ENCODE peak calls at places on chromosomes 4 and X, in four cellular contexts. One of them, this sample, is unnamed.

GRCh38 chrX:81708506-81708905 is 506.6 kb downstream of the SH3BGRL start:
- DNase-seq in fibroblast of pulmonary artery: no peak
- DNase-seq in sigmoid colon: no peak
- DNase-seq in astrocyte of the spinal cord: no peak
- DNase-seq in this sample: no peak

GRCh38 chr4:128854433-128854832 is 44.9 kb downstream of the JADE1 start:
- DNase-seq in sigmoid colon: no peak
- DNase-seq in astrocyte of the spinal cord: peak; percentile 53
- DNase-seq in fibroblast of pulmonary artery: peak; percentile 36
- DNase-seq in this sample: peak; percentile 62

GRCh38 chrX:39941332-39941920 is 156.3 kb downstream of the BCOR start:
- DNase-seq in sigmoid colon: no peak
- DNase-seq in astrocyte of the spinal cord: peak; percentile 38
- DNase-seq in fibroblast of pulmonary artery: no peak
- DNase-seq in this sample: no peak

GRCh38 chr4:87093443-87094123 is 126.8 kb downstream of the KLHL8 start:
- DNase-seq in astrocyte of the spinal cord: peak; percentile 61
- DNase-seq in fibroblast of pulmonary artery: peak; percentile 67
- DNase-seq in sigmoid colon: no peak
- DNase-seq in this sample: peak; percentile 58

GRCh38 chr4:27414867-27415266 is 554.2 kb downstream of the STIM2 start:
- DNase-seq in astrocyte of the spinal cord: no peak
- DNase-seq in sigmoid colon: no peak
- DNase-seq in fibroblast of pulmonary artery: no peak
- DNase-seq in this sample: peak; percentile 23

GRCh38 chr4:101156619-101157310 is 190.6 kb downstream of the PPP3CA start:
- DNase-seq in fibroblast of pulmonary artery: no peak
- DNase-seq in astrocyte of the spinal cord: no peak
- DNase-seq in sigmoid colon: no peak
- DNase-seq in this sample: no peak

GRCh38 chrX:47776301-47776700 is 60.4 kb upstream of the ZNF81 start:
- DNase-seq in fibroblast of pulmonary artery: no peak
- DNase-seq in astrocyte of the spinal cord: no peak
- DNase-seq in sigmoid colon: no peak
- DNase-seq in this sample: no peak

GRCh38 chrX:144379156-144379555 is 495.3 kb downstream of the UBE2NL start:
- DNase-seq in sigmoid colon: no peak
- DNase-seq in fibroblast of pulmonary artery: no peak
- DNase-seq in astrocyte of the spinal cord: no peak
- DNase-seq in this sample: no peak

GRCh38 chrX:16914058-16914457 is 32.4 kb upstream of the REPS2 start:
- DNase-seq in sigmoid colon: no peak
- DNase-seq in fibroblast of pulmonary artery: no peak
- DNase-seq in astrocyte of the spinal cord: no peak
- DNase-seq in this sample: no peak

GRCh38 chr4:123651536-123652175 is 255.1 kb downstream of the SPRY1 start:
- DNase-seq in astrocyte of the spinal cord: no peak
- DNase-seq in fibroblast of pulmonary artery: no peak
- DNase-seq in sigmoid colon: no peak
- DNase-seq in this sample: peak; percentile 17

GRCh38 chr4:130632731-130633604 is 1537.0 kb downstream of the C4orf33 start:
- DNase-seq in fibroblast of pulmonary artery: no peak
- DNase-seq in astrocyte of the spinal cord: peak; percentile 92
- DNase-seq in sigmoid colon: no peak
- DNase-seq in this sample: no peak

GRCh38 chr4:169225058-169225751 is 45.6 kb downstream of the SH3RF1 start:
- DNase-seq in astrocyte of the spinal cord: peak; percentile 93
- DNase-seq in sigmoid colon: no peak
- DNase-seq in fibroblast of pulmonary artery: peak; percentile 97
- DNase-seq in this sample: peak; percentile 99

GRCh38 chr4:47207555-47207954 is 176.2 kb downstream of the GABRB1 start:
- DNase-seq in sigmoid colon: no peak
- DNase-seq in astrocyte of the spinal cord: no peak
- DNase-seq in fibroblast of pulmonary artery: no peak
- DNase-seq in this sample: no peak

GRCh38 chr4:142373610-142374009 is 472.5 kb downstream of the INPP4B start:
- DNase-seq in fibroblast of pulmonary artery: no peak
- DNase-seq in sigmoid colon: no peak
- DNase-seq in astrocyte of the spinal cord: peak; percentile 67
- DNase-seq in this sample: peak; percentile 51

GRCh38 chr4:81426770-81427604 is 44.7 kb downstream of the RASGEF1B start:
- DNase-seq in astrocyte of the spinal cord: no peak
- DNase-seq in fibroblast of pulmonary artery: no peak
- DNase-seq in sigmoid colon: no peak
- DNase-seq in this sample: no peak

GRCh38 chr4:84573335-84573734 is 9.6 kb upstream of the CDS1 start:
- DNase-seq in fibroblast of pulmonary artery: no peak
- DNase-seq in astrocyte of the spinal cord: no peak
- DNase-seq in sigmoid colon: no peak
- DNase-seq in this sample: no peak

GRCh38 chr4:74618659-74619058 is 173.7 kb downstream of the AREG start:
- DNase-seq in fibroblast of pulmonary artery: peak; percentile 77
- DNase-seq in sigmoid colon: no peak
- DNase-seq in astrocyte of the spinal cord: peak; percentile 51
- DNase-seq in this sample: no peak

GRCh38 chrX:136147320-136147901 is at the start of gene FHL1:
- DNase-seq in fibroblast of pulmonary artery: peak; percentile 21
- DNase-seq in sigmoid colon: peak; percentile 90
- DNase-seq in astrocyte of the spinal cord: no peak
- DNase-seq in this sample: no peak

GRCh38 chr4:5957091-5957490 is 61.1 kb downstream of the C4orf50 start:
- DNase-seq in fibroblast of pulmonary artery: no peak
- DNase-seq in sigmoid colon: no peak
- DNase-seq in astrocyte of the spinal cord: no peak
- DNase-seq in this sample: no peak

GRCh38 chrX:153333821-153334653 is at the start of gene ZNF275:
- DNase-seq in fibroblast of pulmonary artery: peak; percentile 70
- DNase-seq in sigmoid colon: peak; percentile 88
- DNase-seq in astrocyte of the spinal cord: peak; percentile 68
- DNase-seq in this sample: peak; percentile 78

GRCh38 chr4:76850010-76850441 is 47.9 kb downstream of the SOWAHB start:
- DNase-seq in fibroblast of pulmonary artery: peak; percentile 90
- DNase-seq in sigmoid colon: no peak
- DNase-seq in astrocyte of the spinal cord: peak; percentile 97
- DNase-seq in this sample: peak; percentile 97

DNA sequence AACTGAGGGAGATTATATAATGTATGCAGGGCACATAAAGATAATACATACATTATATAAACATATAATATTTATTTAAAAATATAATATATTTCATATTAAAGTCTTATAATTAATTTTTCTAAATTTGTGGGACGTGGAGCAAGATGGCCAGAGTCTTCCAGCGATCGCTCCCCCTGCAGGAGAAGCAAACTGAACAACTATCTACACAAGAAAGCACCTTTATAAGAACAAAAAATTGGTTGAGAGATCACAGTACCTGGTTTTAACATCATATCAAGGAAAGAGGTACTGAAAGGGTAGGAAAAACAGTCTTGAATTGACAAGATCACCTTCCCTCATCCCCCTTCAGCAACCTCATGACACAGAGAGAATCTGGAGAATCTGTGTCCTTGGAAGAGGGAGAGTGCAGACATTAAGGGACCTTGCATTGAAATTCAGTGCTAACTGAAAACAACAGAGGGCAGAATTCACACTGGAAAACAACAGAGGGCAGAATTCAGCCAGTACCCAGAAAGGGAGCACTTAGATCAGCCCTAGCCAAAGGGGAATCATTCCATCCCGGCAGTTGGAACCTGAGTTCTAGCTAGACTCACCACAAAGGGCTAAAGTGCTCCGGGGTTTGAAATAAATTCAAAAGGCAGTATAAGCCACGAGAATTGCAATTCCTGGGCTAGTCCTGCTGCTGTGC is 262.5 kb upstream of the NDST3 start:
- DNase-seq in astrocyte of the spinal cord: no peak
- DNase-seq in fibroblast of pulmonary artery: no peak
- DNase-seq in sigmoid colon: no peak
- DNase-seq in this sample: no peak
- TF ChIP-seq CTCF in astrocyte of the spinal cord: no peak
- TF ChIP-seq CTCF in fibroblast of pulmonary artery: no peak
- TF ChIP-seq CTCF in sigmoid colon: no peak
- TF ChIP-seq CTCF in this sample: no peak

GRCh38 chr4:153934689-153935017 is 145.8 kb upstream of the SFRP2 start:
- DNase-seq in fibroblast of pulmonary artery: no peak
- DNase-seq in sigmoid colon: no peak
- DNase-seq in astrocyte of the spinal cord: no peak
- DNase-seq in this sample: peak; percentile 36
- H3K4me3 ChIP-seq in fibroblast of pulmonary artery: no peak overlapping the region
- H3K4me3 ChIP-seq in sigmoid colon: no peak overlapping the region
- H3K4me3 ChIP-seq in astrocyte of the spinal cord: no peak overlapping the region
- H3K4me3 ChIP-seq in this sample: no peak overlapping the region

DNA sequence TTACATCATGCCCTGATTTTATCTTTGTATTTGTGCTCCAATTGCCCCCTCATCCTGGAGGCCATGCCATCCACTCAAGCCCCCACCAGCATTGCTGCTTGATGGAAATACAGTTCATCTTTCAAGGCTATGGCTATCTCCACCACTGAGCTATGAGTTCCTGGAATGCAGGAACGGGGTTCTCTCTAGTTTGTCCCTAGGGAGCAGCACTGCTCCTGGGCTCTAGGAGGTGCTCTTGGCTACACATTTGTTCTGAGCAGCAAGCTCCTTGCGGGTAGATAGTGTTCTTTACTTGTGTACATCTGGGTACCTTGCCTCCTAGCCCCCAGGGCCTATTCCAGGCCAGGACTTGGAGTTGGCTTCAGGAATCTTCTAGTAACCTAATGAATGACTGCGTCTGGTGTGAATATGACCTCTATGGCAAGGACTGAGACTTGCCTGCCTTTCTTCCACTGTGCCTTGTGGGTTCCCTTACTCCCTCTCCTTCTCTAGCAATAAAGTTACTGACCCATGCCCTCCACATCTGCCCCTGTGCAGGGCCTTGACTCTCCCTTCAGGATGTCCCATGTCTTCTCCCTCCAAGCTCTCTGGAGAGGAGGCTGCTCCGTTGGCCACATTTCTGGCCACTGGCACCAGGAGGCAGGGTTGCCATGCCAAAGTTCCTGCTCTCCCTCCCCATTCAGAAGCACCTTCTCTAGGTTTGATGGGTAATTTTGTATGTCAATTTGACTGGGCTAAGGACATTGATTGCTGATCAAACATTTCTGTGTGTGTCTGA is 7.6 kb downstream of the CITED1 start:
- DNase-seq in sigmoid colon: no peak
- DNase-seq in fibroblast of pulmonary artery: peak; percentile 42
- DNase-seq in astrocyte of the spinal cord: no peak
- DNase-seq in this sample: peak; percentile 30
- TF ChIP-seq CTCF in sigmoid colon: no peak
- TF ChIP-seq CTCF in fibroblast of pulmonary artery: peak; percentile 30
- TF ChIP-seq CTCF in astrocyte of the spinal cord: peak; percentile 40
- TF ChIP-seq CTCF in this sample: peak; percentile 51

DNA sequence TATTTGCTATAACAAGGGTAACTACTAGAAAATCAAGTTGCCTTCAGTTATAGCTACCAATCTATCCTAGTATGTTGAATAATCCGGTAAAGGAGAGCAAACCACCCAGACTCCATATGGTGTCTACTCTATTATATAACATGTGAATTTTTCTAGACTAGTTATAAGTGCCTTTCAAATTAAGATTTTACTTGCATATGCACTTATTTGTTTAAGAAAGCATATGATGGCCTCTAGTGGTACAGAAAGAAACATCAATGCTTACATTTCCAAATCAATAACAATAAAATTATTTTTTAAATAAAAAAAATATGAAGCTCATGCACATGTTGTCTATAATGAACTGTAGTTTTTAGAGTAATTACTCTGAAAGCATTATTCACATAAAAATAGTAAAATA is 1516.4 kb upstream of the PABPC4L start:
- DNase-seq in astrocyte of the spinal cord: peak; percentile 34
- DNase-seq in sigmoid colon: no peak
- DNase-seq in fibroblast of pulmonary artery: peak; percentile 18
- DNase-seq in this sample: no peak
- H3K4me3 ChIP-seq in astrocyte of the spinal cord: no peak overlapping the region
- H3K4me3 ChIP-seq in sigmoid colon: no peak overlapping the region
- H3K4me3 ChIP-seq in fibroblast of pulmonary artery: no peak overlapping the region
- H3K4me3 ChIP-seq in this sample: no peak overlapping the region

GRCh38 chrX:32281853-32282252 is 929.5 kb downstream of the DMD start:
- DNase-seq in astrocyte of the spinal cord: no peak
- DNase-seq in sigmoid colon: no peak
- DNase-seq in fibroblast of pulmonary artery: no peak
- DNase-seq in this sample: no peak
- TF ChIP-seq CTCF in astrocyte of the spinal cord: no peak
- TF ChIP-seq CTCF in sigmoid colon: no peak
- TF ChIP-seq CTCF in fibroblast of pulmonary artery: no peak
- TF ChIP-seq CTCF in this sample: no peak

GRCh38 chr4:53326535-53326934 is 39.3 kb downstream of the SCFD2 start:
- DNase-seq in sigmoid colon: no peak
- DNase-seq in fibroblast of pulmonary artery: no peak
- DNase-seq in astrocyte of the spinal cord: no peak
- DNase-seq in this sample: no peak

GRCh38 chr4:53322696-53323095 is 43.2 kb downstream of the SCFD2 start:
- DNase-seq in sigmoid colon: no peak
- DNase-seq in astrocyte of the spinal cord: no peak
- DNase-seq in fibroblast of pulmonary artery: no peak
- DNase-seq in this sample: no peak

GRCh38 chr4:53321988-53322289 is 43.9 kb downstream of the SCFD2 start:
- DNase-seq in sigmoid colon: no peak
- DNase-seq in fibroblast of pulmonary artery: no peak
- DNase-seq in astrocyte of the spinal cord: no peak
- DNase-seq in this sample: no peak

DNA sequence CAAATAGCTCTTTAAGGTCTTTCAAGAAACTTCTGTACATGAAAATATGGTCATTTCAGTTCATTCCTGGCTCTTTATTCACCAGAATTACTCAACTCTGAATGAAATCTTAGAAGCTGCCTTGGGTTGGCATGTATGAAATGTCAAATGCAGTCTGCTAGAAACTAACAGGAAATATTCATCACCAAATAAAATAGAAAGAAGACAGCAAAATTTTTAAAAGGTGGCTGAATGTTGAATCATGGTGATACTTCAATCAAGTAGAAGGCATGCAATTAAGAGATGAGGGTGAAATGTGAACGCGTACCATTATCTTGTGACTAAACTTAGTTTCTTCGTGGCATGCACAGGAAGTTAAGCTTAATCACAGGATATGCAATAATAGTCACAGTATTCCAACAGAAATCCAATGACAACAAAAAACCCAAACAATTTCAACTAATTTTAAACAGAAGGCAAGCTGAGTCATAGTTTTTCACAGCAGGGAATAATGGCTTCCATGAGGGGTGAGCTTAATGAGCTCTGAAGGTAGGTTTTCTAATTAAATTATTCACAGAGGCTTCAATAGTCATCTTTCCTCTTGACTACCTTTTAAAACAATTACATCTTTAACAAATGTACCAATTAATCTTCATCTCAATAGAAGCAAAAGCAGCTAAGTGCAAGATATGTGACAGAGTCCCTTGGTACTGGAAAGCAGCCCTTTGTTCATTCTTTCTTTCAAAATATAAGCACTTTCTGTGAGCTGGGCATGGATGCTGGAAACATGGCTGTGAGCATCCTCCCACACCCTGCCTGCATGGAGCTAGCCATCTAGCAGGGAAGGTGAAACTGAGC is 44.5 kb downstream of the SCFD2 start:
- DNase-seq in fibroblast of pulmonary artery: peak; percentile 83
- DNase-seq in sigmoid colon: no peak
- DNase-seq in astrocyte of the spinal cord: peak; percentile 84
- DNase-seq in this sample: peak; percentile 77
- H3K4me3 ChIP-seq in fibroblast of pulmonary artery: peak overlapping the region; percentile 24
- H3K4me3 ChIP-seq in sigmoid colon: no peak overlapping the region
- H3K4me3 ChIP-seq in astrocyte of the spinal cord: peak overlapping the region; percentile 16
- H3K4me3 ChIP-seq in this sample: peak overlapping the region; percentile 24

This sample was measured in fibroblast of villous mesenchyme.